ENCODE peak calls at places on chromosomes 11 and 22, in five cellular contexts. L is CD4-positive, alpha-beta T cell; X is nephron progenitor cell; Y is fibroblast of lung; U is uterus. T is an unnamed sample.
A peak's percentile ranks its signal among the peaks of the same experiment; 100 is the strongest.

GRCh38 chr11:94272738-94273313 is 31.6 kb upstream of the IZUMO1R start:
- DNase-seq in Y (no peak), L (no peak), U (no peak), X (no peak), T (no peak)

GRCh38 chr11:65496304-65497140 is 2.3 kb upstream of the MALAT1 start:
- DNase-seq in L (no peak), X (peak; percentile 27), U (peak; percentile 68), Y (peak; percentile 48), T (peak; percentile 89)

GRCh38 chr11:73029408-73029807 is 112.7 kb downstream of the FCHSD2 start:
- DNase-seq in X (no peak), L (no peak), Y (no peak), U (no peak), T (no peak)

GRCh38 chr11:44376423-44376822 is 66.5 kb upstream of the ALX4 start:
- DNase-seq in U (no peak), X (no peak), Y (no peak), L (no peak), T (no peak)

GRCh38 chr11:82796970-82797594 is 63.4 kb upstream of the FAM181B start:
- DNase-seq in L (no peak), X (peak; percentile 15), Y (no peak), U (no peak), T (no peak)

GRCh38 chr11:69840371-69841169 is 21.4 kb upstream of the FGF3 start:
- DNase-seq in Y (no peak), X (no peak), L (no peak), U (no peak), T (no peak)

GRCh38 chr22:17788023-17788330 is 13.7 kb upstream of the BID start:
- DNase-seq in X (no peak), U (no peak), L (no peak), Y (no peak), T (no peak)

GRCh38 chr11:60914620-60915249 is 777 bp downstream of the TMEM109 start:
- DNase-seq in Y (peak; percentile 44), U (no peak), X (no peak), L (no peak), T (peak; percentile 24)

GRCh38 chr11:124114942-124115781 is at the start of gene VWA5A:
- DNase-seq in L (peak; percentile 55), Y (peak; percentile 91), U (peak; percentile 77), X (peak; percentile 57), T (peak; percentile 87)

GRCh38 chr11:28636033-28636432 is 527.8 kb downstream of the METTL15 start:
- DNase-seq in X (peak; percentile 21), U (no peak), Y (no peak), L (no peak), T (no peak)

GRCh38 chr11:63670077-63670737 is 969 bp downstream of the ATL3 start:
- DNase-seq in Y (no peak), L (no peak), U (no peak), X (no peak), T (peak; percentile 67)

GRCh38 chr11:122220321-122220720 is 104.3 kb upstream of the BLID start:
- DNase-seq in Y (peak; percentile 53), L (no peak), U (no peak), X (no peak), T (peak; percentile 51)

GRCh38 chr22:37244114-37244921 is at the start of gene RAC2:
- DNase-seq in Y (peak; percentile 63), L (peak; percentile 85), X (peak; percentile 55), U (peak; percentile 26), T (peak; percentile 55)

GRCh38 chr11:23236846-23237550 is 376.7 kb upstream of the CCDC179 start:
- DNase-seq in U (no peak), Y (peak; percentile 23), L (no peak), X (no peak), T (peak; percentile 57)

GRCh38 chr11:11243790-11244469 is 109.1 kb downstream of the CSNK2A3 start:
- DNase-seq in U (peak; percentile 67), X (peak; percentile 68), L (peak; percentile 36), Y (no peak), T (no peak)

GRCh38 chr22:37681556-37682049 is 4.5 kb upstream of the NOL12 start:
- DNase-seq in U (peak; percentile 77), Y (peak; percentile 70), L (peak; percentile 61), X (peak; percentile 68), T (peak; percentile 89)

GRCh38 chr22:46610345-46610744 is 9.8 kb upstream of the GRAMD4 start:
- DNase-seq in X (no peak), Y (no peak), L (no peak), U (no peak), T (no peak)

GRCh38 chr11:31967404-31967950 is 123.4 kb upstream of the RCN1 start:
- DNase-seq in L (no peak), Y (no peak), U (no peak), X (no peak), T (no peak)

GRCh38 chr11:107265591-107265990 is 192.0 kb downstream of the CWF19L2 start:
- DNase-seq in U (no peak), L (no peak), Y (no peak), X (no peak), T (no peak)

GRCh38 chr11:15663778-15664218 is 549.1 kb downstream of the INSC start:
- DNase-seq in L (no peak), X (peak; percentile 54), U (no peak), Y (no peak), T (no peak)

GRCh38 chr22:39205344-39206021 is 39.3 kb downstream of the PDGFB start:
- DNase-seq in Y (peak; percentile 57), U (peak; percentile 4), X (no peak), L (peak; percentile 16), T (peak; percentile 75)

GRCh38 chr11:88384678-88385015 is 47.1 kb upstream of the CTSC start:
- DNase-seq in U (no peak), Y (peak; percentile 86), L (no peak), X (no peak), T (no peak)

GRCh38 chr22:17192186-17192585 is 27.0 kb downstream of the ADA2 start:
- DNase-seq in Y (no peak), U (no peak), L (no peak), X (no peak), T (no peak)

GRCh38 chr11:93085097-93085496 is 112.7 kb downstream of the SLC36A4 start:
- DNase-seq in L (no peak), X (no peak), Y (no peak), U (no peak), T (peak; percentile 8)

GRCh38 chr11:86440305-86440716 is 65.6 kb downstream of the CCDC81 start:
- DNase-seq in L (no peak), X (no peak), U (peak; percentile 32), Y (peak; percentile 87), T (peak; percentile 92)

GRCh38 chr11:45262900-45263299 is 23.2 kb downstream of the SYT13 start:
- DNase-seq in X (no peak), L (no peak), Y (no peak), U (no peak), T (no peak)

GRCh38 chr11:30447246-30447645 is 124.3 kb downstream of the ARL14EP start:
- DNase-seq in U (no peak), L (no peak), Y (no peak), X (peak; percentile 45), T (no peak)

GRCh38 chr11:15159085-15159484 is 44.4 kb downstream of the INSC start:
- DNase-seq in L (no peak), X (no peak), Y (peak; percentile 11), U (no peak), T (peak; percentile 77)

GRCh38 chr11:46599340-46600067 is 5.7 kb upstream of the AMBRA1 start:
- DNase-seq in L (no peak), Y (no peak), U (peak; percentile 39), X (no peak), T (peak; percentile 48)

GRCh38 chr11:1198766-1199688 is 23.8 kb upstream of the MUC5B start:
- DNase-seq in U (no peak), Y (no peak), X (no peak), L (peak; percentile 3), T (no peak)

GRCh38 chr11:449889-450808 is at the start of gene PTDSS2:
- DNase-seq in X (peak; percentile 97), L (peak; percentile 91), U (peak; percentile 97), Y (peak; percentile 95), T (peak; percentile 94)

GRCh38 chr11:132186193-132186592 is 815.8 kb downstream of the NTM start:
- DNase-seq in U (no peak), L (no peak), Y (no peak), X (no peak), T (no peak)

GRCh38 chr11:132184079-132184478 is 813.7 kb downstream of the NTM start:
- DNase-seq in L (no peak), X (no peak), U (no peak), Y (no peak), T (no peak)

GRCh38 chr11:132187391-132187790 is 817.0 kb downstream of the NTM start:
- DNase-seq in L (no peak), X (peak; percentile 13), Y (no peak), U (no peak), T (no peak)

GRCh38 chr11:132187814-132188213 is 817.4 kb downstream of the NTM start:
- DNase-seq in X (no peak), U (no peak), L (no peak), Y (peak; percentile 59), T (no peak)

GRCh38 chr11:132186699-132187098 is 816.3 kb downstream of the NTM start:
- DNase-seq in U (no peak), X (peak; percentile 37), Y (no peak), L (no peak), T (no peak)
- TF ChIP-seq CTCF in U (no peak), X (peak; percentile 48), Y (peak; percentile 13), L (no peak), T (no peak)

GRCh38 chr11:62217191-62217748 is 8.8 kb downstream of the SCGB2A1 start:
- DNase-seq in L (no peak), X (no peak), U (no peak), Y (no peak), T (peak; percentile 23)
- TF ChIP-seq CTCF in L (no peak), X (peak; percentile 44), U (no peak), Y (no peak), T (peak; percentile 49)

DNA sequence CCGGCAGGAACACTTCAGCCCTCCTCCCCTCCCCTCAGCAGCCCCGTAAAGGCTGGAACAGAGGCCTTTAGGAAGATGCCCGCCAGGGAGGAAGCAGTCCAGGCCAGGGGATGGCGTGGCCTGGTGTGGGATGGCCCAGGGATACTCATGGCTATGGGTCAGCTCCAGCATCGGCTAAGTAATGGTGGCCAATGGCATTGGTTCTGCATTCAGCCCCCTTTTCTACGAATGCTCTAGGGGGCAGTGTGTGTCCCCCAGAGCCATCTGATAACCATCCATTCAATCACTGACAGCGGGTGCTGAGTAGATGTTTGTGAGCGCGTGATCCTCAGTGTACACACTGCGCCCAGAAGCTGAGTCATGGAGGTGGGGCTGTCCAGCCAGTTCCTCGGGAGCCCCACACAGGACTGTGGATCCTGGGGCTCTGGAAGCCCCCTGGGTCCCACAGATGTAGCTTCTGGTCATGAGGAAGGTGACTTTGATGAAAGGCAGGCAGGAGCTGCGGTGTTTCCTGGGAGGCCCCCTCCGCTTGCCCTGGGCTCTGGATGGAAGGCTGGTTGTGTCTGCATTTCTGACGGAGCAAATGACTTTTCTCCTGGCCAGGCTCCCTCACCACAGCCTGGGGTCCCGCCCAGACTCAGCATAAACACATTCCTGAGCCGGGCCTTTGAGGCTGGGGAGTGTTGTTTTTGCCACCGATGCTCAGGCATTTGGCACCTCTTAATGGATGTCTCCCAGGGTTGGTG is 46.5 kb downstream of the FBLN1 start:
- DNase-seq in Y (peak; percentile 92), U (peak; percentile 88), L (no peak), X (no peak), T (peak; percentile 98)
- TF ChIP-seq CTCF in Y (peak; percentile 54), U (peak; percentile 41), L (no peak), X (no peak), T (peak; percentile 63)

GRCh38 chr22:25202290-25202921 is 2.7 kb downstream of the CRYBB3 start:
- DNase-seq in U (peak; percentile 30), X (peak; percentile 79), L (peak; percentile 16), Y (peak; percentile 28), T (peak; percentile 53)
- TF ChIP-seq CTCF in U (peak; percentile 52), X (peak; percentile 90), L (peak; percentile 90), Y (peak; percentile 89), T (peak; percentile 84)

GRCh38 chr22:34973016-34973415 is 92.9 kb upstream of the ISX start:
- DNase-seq in U (no peak), L (no peak), Y (peak; percentile 17), X (no peak), T (no peak)
- TF ChIP-seq CTCF in U (no peak), L (no peak), Y (no peak), X (no peak), T (no peak)

T was measured in fibroblast of mammary gland.